ENCODE peak calls at places on chromosomes 2 and 18, in nine cellular contexts. L, W, B, C, Y, J, P, T and R are unnamed samples.

GRCh38 chr2:63589148-63589972 is 597 bp downstream of the MDH1 start:
- DNase-seq in Y (no peak), B (peak; percentile 8), P (no peak), T (peak; percentile 22), L (no peak), J (no peak), C (no peak), W (no peak), R (no peak)

GRCh38 chr2:158671381-158672245 is 123.5 kb upstream of the DAPL1 start:
- DNase-seq in Y (peak; percentile 51), C (no peak), B (no peak), J (no peak), W (no peak), L (no peak), P (no peak), T (no peak), R (no peak)

GRCh38 chr2:151971301-151972072 is 127.4 kb downstream of the CACNB4 start:
- DNase-seq in B (no peak), J (no peak), T (no peak), Y (no peak), C (no peak), W (no peak), L (no peak), P (no peak), R (no peak)

GRCh38 chr2:1632006-1632348 is 112.3 kb downstream of the PXDN start:
- DNase-seq in Y (no peak), W (no peak), C (no peak), J (no peak), L (peak; percentile 45), B (peak; percentile 43), P (no peak), T (no peak), R (no peak)

GRCh38 chr2:3409627-3410170 is 30.2 kb downstream of the TRAPPC12 start:
- DNase-seq in P (no peak), T (no peak), W (no peak), J (no peak), B (no peak), C (no peak), L (no peak), Y (no peak), R (no peak)

GRCh38 chr2:135916232-135916631 is 40.0 kb upstream of the MCM6 start:
- DNase-seq in T (no peak), L (peak; percentile 60), Y (no peak), P (peak; percentile 15), B (no peak), C (no peak), W (no peak), J (peak; percentile 8), R (no peak)

GRCh38 chr2:19361325-19361990 is 3.0 kb upstream of the OSR1 start:
- DNase-seq in Y (no peak), L (no peak), B (no peak), W (peak; percentile 33), T (no peak), C (no peak), J (no peak), P (peak; percentile 31), R (peak; percentile 21)

GRCh38 chr2:233760043-233760442 is at the start of gene UGT1A1:
- DNase-seq in W (no peak), T (no peak), C (no peak), Y (no peak), B (no peak), J (no peak), P (no peak), L (no peak), R (no peak)

GRCh38 chr2:80054339-80054675 is 250.2 kb downstream of the LRRTM1 start:
- DNase-seq in L (no peak), C (no peak), T (no peak), J (no peak), B (no peak), Y (no peak), W (no peak), P (no peak), R (no peak)

GRCh38 chr2:62744603-62745002 is 39.1 kb downstream of the EHBP1 start:
- DNase-seq in Y (no peak), W (no peak), T (no peak), L (no peak), B (no peak), C (no peak), J (no peak), P (no peak), R (no peak)

GRCh38 chr2:25025996-25026530 is 15.8 kb upstream of the EFR3B start:
- DNase-seq in J (no peak), T (no peak), Y (no peak), C (no peak), B (no peak), L (no peak), W (no peak), P (no peak), R (no peak)

GRCh38 chr2:238566001-238566645 is 139.4 kb downstream of the ASB1 start:
- DNase-seq in L (no peak), T (no peak), B (no peak), J (no peak), W (no peak), Y (no peak), P (peak; percentile 6), C (no peak), R (no peak)

GRCh38 chr2:86216577-86217555 is 17.6 kb downstream of the MRPL35 start:
- DNase-seq in T (no peak), W (no peak), L (no peak), Y (no peak), B (no peak), P (no peak), C (no peak), J (no peak), R (no peak)

GRCh38 chr2:203815541-203815898 is 52.1 kb upstream of the CTLA4 start:
- DNase-seq in J (no peak), C (no peak), W (no peak), Y (no peak), B (no peak), P (no peak), L (no peak), T (no peak), R (no peak)

GRCh38 chr18:60732146-60732545 is 359.6 kb upstream of the MC4R start:
- DNase-seq in L (no peak), J (no peak), P (no peak), W (no peak), T (no peak), B (no peak), C (no peak), Y (no peak), R (no peak)

GRCh38 chr2:202172439-202173191 is 65.8 kb downstream of the SUMO1 start:
- DNase-seq in L (peak; percentile 16), P (peak; percentile 67), C (no peak), W (peak; percentile 33), B (no peak), J (peak; percentile 27), Y (no peak), T (no peak), R (peak; percentile 74)

GRCh38 chr2:86249176-86249842 is 50.1 kb downstream of the MRPL35 start:
- DNase-seq in J (no peak), C (no peak), P (peak; percentile 47), Y (peak; percentile 57), L (peak; percentile 97), W (no peak), T (peak; percentile 81), B (peak; percentile 57), R (no peak)

DNA sequence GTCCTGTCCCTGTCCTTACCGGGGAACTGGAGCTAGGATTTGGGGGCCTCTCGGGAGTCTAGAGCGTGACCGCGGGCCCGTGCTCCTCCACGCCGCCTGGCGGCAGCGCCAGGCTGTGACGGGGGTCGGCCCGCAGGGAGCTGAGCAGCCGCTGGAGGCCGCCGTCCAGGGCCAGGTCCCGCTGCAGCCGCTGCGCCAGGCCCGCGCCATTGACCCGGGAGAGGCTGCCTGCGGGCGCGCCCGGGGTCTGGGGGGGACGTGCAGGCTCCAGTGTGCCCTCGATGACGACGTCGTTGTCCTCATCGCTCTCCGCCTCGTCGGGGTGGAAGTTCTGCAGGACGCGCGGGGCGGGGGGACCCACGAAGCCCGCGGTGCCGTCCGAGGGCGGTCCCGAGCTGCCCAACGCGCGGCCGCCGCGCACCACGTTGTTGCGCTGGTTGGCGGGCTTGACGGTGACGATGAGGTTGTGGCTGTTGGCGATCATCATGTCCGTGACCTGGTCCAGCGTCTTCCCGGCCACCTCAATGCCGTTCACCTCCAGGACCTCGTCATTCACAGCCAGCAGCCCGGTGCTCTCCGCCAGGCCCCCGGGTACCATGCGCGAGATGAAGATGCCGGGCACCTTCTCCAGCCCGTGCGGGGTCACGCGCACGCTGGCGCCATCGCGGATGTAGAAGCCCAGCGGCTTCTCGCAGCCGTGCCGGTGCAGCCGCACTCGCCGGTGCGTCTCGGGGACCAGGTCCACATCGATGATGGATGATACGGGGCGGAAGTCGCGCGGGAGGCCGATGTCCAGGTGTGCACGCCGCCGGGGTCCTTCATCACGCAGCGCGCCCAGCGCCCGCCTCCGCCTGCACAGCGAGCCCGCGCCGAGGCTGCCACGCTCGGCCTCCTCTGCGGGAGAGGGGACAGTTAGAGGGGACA is 50.9 kb downstream of the ADNP2 start:
- DNase-seq in C (peak; percentile 60), Y (no peak), W (peak; percentile 71), L (no peak), B (no peak), J (peak; percentile 58), T (no peak), P (peak; percentile 82), R (peak; percentile 81)
- TF ChIP-seq CTCF in C (peak; percentile 66), Y (no peak), W (peak; percentile 43), L (no peak), B (peak; percentile 37), J (peak; percentile 19), T (peak; percentile 26), P (peak; percentile 70), R (peak; percentile 93)

DNA sequence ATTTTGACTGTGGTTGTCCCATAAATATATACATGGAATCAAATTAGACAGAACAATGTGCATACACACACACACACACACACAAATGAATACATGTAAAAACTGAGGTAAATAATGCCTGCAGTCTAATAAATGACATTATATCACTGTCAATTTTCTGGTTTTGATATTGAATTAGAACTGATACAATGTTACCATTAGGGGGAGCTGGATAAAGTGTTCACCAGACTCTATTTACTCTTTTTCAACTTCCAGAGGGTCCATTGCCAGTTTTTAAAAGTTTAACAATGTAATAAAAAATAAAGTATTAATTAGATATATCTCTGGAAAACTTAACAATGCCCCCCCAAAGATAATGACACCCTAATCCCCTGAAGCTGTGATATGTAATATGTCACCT is 1666.8 kb upstream of the TMEFF2 start:
- DNase-seq in L (no peak), J (no peak), P (no peak), T (no peak), B (no peak), C (no peak), W (no peak), Y (no peak), R (no peak)
- TF ChIP-seq CTCF in L (no peak), J (peak; percentile 20), P (no peak), T (no peak), B (no peak), C (no peak), W (no peak), Y (peak; percentile 23), R (no peak)

GRCh38 chr2:105797298-105797819 is 52.6 kb downstream of the NCK2 start:
- DNase-seq in B (no peak), L (peak; percentile 88), W (no peak), P (no peak), T (no peak), J (peak; percentile 81), Y (no peak), C (peak; percentile 65), R (no peak)
- TF ChIP-seq CTCF in B (no peak), L (no peak), W (no peak), P (no peak), T (no peak), J (no peak), Y (no peak), C (no peak), R (no peak)

DNA sequence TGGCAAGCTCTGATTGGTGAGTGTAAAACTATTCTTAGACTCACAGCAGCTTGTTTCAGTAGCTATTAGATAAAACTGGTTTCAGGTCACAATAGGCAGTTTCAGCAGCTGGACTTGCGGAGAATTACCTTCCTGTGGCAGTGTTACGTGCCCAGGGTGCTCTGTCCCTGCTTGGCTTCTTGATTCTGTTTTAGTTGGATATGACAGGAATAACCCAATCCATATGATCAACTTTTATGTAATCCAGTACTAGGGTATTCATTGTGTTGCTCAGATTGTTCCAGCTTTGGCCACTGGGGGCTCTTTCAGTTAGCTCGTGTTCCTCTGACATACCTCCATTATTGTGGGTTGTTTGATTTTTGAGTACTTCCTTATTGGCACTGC is 43.1 kb downstream of the INPP4A start:
- DNase-seq in W (peak; percentile 51), C (peak; percentile 67), Y (peak; percentile 26), T (no peak), L (peak; percentile 96), J (no peak), P (peak; percentile 55), B (no peak), R (peak; percentile 65)
- TF ChIP-seq CTCF in W (peak; percentile 78), C (peak; percentile 71), Y (peak; percentile 56), T (peak; percentile 28), L (peak; percentile 63), J (peak; percentile 27), P (peak; percentile 25), B (peak; percentile 57), R (no peak)